ENCODE peak calls at places on chromosomes 11 and 22, in ten cellular contexts. X is activated T-cell treated with anti-CD3 and anti-CD28 coated beads, Interleukin-2, amount 50 U/mL, for 24 hours; H is NCI-H2081; R is stimulated activated CD4-positive, alpha-beta T cell treated with anti-CD3 and anti-CD28 coated beads, Interleukin-15, amount 100 ng/mL, for 1 hour; Z is T-helper 17 cell; U is stimulated activated CD8-positive, alpha-beta memory T cell treated with anti-CD3 and anti-CD28 coated beads, Interleukin-7, amount 100 ng/mL, for 1 hour; B is HCEC 1CT; Y is ELR; S is activated CD4-positive, alpha-beta T cell treated with anti-CD3 and anti-CD28 coated beads, Interleukin-2, amount 50 U/mL, for 24 hours; D is astrocyte of the cerebellum. P is an unnamed sample.

GRCh38 chr11:86477495-86478155 is 102.9 kb downstream of the CCDC81 start:
- DNase-seq in X (no peak), H (no peak), R (no peak), Z (no peak), U (no peak), B (no peak), Y (no peak), S (no peak), D (no peak), P (no peak)

GRCh38 chr11:85810871-85811611 is at the start of gene SYTL2:
- DNase-seq in X (peak; percentile 87), H (peak; percentile 25), R (peak; percentile 49), Z (peak; percentile 74), U (peak; percentile 51), B (peak; percentile 48), Y (peak; percentile 73), S (peak; percentile 49), D (no peak), P (peak; percentile 79)

GRCh38 chr11:74819400-74819799 is 70.8 kb downstream of the RNF169 start:
- DNase-seq in X (no peak), H (no peak), R (no peak), Z (no peak), U (no peak), B (peak; percentile 68), Y (peak; percentile 34), S (no peak), D (no peak), P (no peak)

GRCh38 chr11:71246559-71246958 is 5.8 kb downstream of the SHANK2 start:
- DNase-seq in X (no peak), H (no peak), R (no peak), Z (no peak), U (no peak), B (no peak), Y (no peak), S (no peak), D (no peak), P (peak; percentile 6)

GRCh38 chr11:72975778-72976520 is 161.7 kb downstream of the ATG16L2 start:
- DNase-seq in X (no peak), H (no peak), R (no peak), Z (no peak), U (no peak), B (peak; percentile 94), Y (peak; percentile 85), S (no peak), D (peak; percentile 76), P (no peak)

GRCh38 chr11:120235024-120235628 is 4.8 kb upstream of the POU2F3 start:
- DNase-seq in X (peak; percentile 78), H (peak; percentile 68), R (peak; percentile 21), Z (no peak), U (peak; percentile 12), B (peak; percentile 17), Y (peak; percentile 50), S (peak; percentile 32), D (no peak), P (peak; percentile 84)

GRCh38 chr11:469684-470667 is 19.9 kb downstream of the PTDSS2 start:
- DNase-seq in X (no peak), H (no peak), R (no peak), Z (no peak), U (no peak), B (peak; percentile 84), Y (peak; percentile 69), S (no peak), D (peak; percentile 13), P (peak; percentile 86)

GRCh38 chr11:88695701-88696414 is 358.3 kb upstream of the CTSC start:
- DNase-seq in X (no peak), H (peak; percentile 51), R (no peak), Z (no peak), U (no peak), B (no peak), Y (no peak), S (no peak), D (no peak), P (no peak)

GRCh38 chr11:78212586-78213371 is 24.1 kb downstream of the USP35 start:
- DNase-seq in X (peak; percentile 19), H (no peak), R (no peak), Z (no peak), U (no peak), B (no peak), Y (no peak), S (no peak), D (no peak), P (no peak)

GRCh38 chr11:132999519-132999918 is 532.8 kb downstream of the OPCML start:
- DNase-seq in X (no peak), H (no peak), R (no peak), Z (no peak), U (no peak), B (no peak), Y (no peak), S (no peak), D (no peak), P (no peak)

GRCh38 chr11:44066732-44067131 is 662 bp downstream of the ACCS start:
- DNase-seq in X (no peak), H (no peak), R (no peak), Z (no peak), U (no peak), B (peak; percentile 83), Y (peak; percentile 79), S (no peak), D (peak; percentile 24), P (no peak)

GRCh38 chr11:120807414-120808150 is 216.3 kb upstream of the TBCEL start:
- DNase-seq in X (no peak), H (no peak), R (no peak), Z (no peak), U (no peak), B (peak; percentile 65), Y (peak; percentile 89), S (no peak), D (peak; percentile 88), P (no peak)

GRCh38 chr11:35141034-35141433 is 2.1 kb downstream of the CD44 start:
- DNase-seq in X (no peak), H (no peak), R (no peak), Z (no peak), U (no peak), B (no peak), Y (peak; percentile 38), S (no peak), D (no peak), P (no peak)

GRCh38 chr11:57203359-57203758 is 21.6 kb downstream of the LRRC55 start:
- DNase-seq in X (no peak), H (no peak), R (no peak), Z (no peak), U (no peak), B (peak; percentile 8), Y (no peak), S (no peak), D (no peak), P (no peak)

GRCh38 chr11:35766651-35767050 is 104.1 kb downstream of the TRIM44 start:
- DNase-seq in X (no peak), H (no peak), R (no peak), Z (no peak), U (no peak), B (no peak), Y (no peak), S (no peak), D (no peak), P (no peak)

GRCh38 chr11:134164490-134165370 is 59.0 kb downstream of the NCAPD3 start:
- DNase-seq in X (no peak), H (no peak), R (no peak), Z (no peak), U (no peak), B (no peak), Y (no peak), S (no peak), D (no peak), P (no peak)

GRCh38 chr11:72673284-72673942 is 809 bp downstream of the PDE2A start:
- DNase-seq in X (no peak), H (no peak), R (no peak), Z (no peak), U (no peak), B (no peak), Y (no peak), S (no peak), D (no peak), P (no peak)

GRCh38 chr22:17105143-17106129 is 15.7 kb downstream of the TMEM121B start:
- DNase-seq in X (no peak), H (no peak), R (no peak), Z (no peak), U (no peak), B (no peak), Y (no peak), S (no peak), D (no peak), P (no peak)

GRCh38 chr22:17896552-17896951 is 122.3 kb upstream of the BID start:
- DNase-seq in X (no peak), H (no peak), R (no peak), Z (no peak), U (no peak), B (no peak), Y (peak; percentile 24), S (no peak), D (no peak), P (no peak)

P was measured in upper lobe of left lung.